ENCODE peak calls at places on chromosomes 13 and 19, in seven cellular contexts. E is brain microvascular endothelial cell; R is CD4-positive, alpha-beta T cell; S is OCI-LY7; L is endodermal cell; O is MM.1S; H is hepatocyte. P is an unnamed sample.

GRCh38 chr19:18683109-18683954 is at the start of gene CRTC1:
- DNase-seq in E (peak), S (peak), O (peak), R (peak), H (peak), L (peak), P (no peak)

GRCh38 chr19:40445945-40446784 is 2.0 kb upstream of the SERTAD3 start:
- DNase-seq in R (no peak), H (peak), S (no peak), E (no peak), L (peak), O (no peak), P (no peak)

GRCh38 chr19:10104665-10105221 is 1.4 kb upstream of the PPAN start:
- DNase-seq in L (no peak), H (no peak), O (no peak), S (peak), E (no peak), R (peak), P (no peak)

GRCh38 chr13:38045278-38046048 is 175.9 kb upstream of the TRPC4 start:
- DNase-seq in O (peak), H (peak), E (peak), L (peak), R (no peak), S (peak), P (no peak)

GRCh38 chr19:22832031-22832762 is at the start of gene ZNF723:
- DNase-seq in H (no peak), R (no peak), S (no peak), L (no peak), E (no peak), O (no peak), P (peak)

GRCh38 chr19:12695514-12695913 is 917 bp downstream of the FBXW9 start:
- DNase-seq in L (no peak), E (no peak), S (no peak), R (no peak), H (no peak), O (no peak), P (no peak)

GRCh38 chr19:47021536-47022139 is 2.0 kb downstream of the NPAS1 start:
- DNase-seq in L (peak), R (no peak), E (no peak), S (no peak), H (peak), O (no peak), P (no peak)

GRCh38 chr13:85236431-85236830 is 562.8 kb downstream of the SLITRK6 start:
- DNase-seq in E (peak), S (no peak), H (no peak), R (no peak), O (no peak), L (no peak), P (no peak)

GRCh38 chr19:56159009-56159501 is 16.8 kb upstream of the GALP start:
- DNase-seq in R (no peak), E (no peak), S (no peak), L (no peak), O (no peak), H (no peak), P (no peak)

GRCh38 chr19:46133101-46133627 is 8.7 kb upstream of the IGFL3 start:
- DNase-seq in E (peak), S (no peak), L (peak), R (no peak), O (no peak), H (peak), P (no peak)

GRCh38 chr19:18802354-18802753 is 11.2 kb upstream of the COMP start:
- DNase-seq in L (peak), O (no peak), R (no peak), S (peak), H (peak), E (no peak), P (no peak)

GRCh38 chr13:46321494-46322225 is 65.4 kb downstream of the RUBCNL start:
- DNase-seq in S (peak), E (peak), O (peak), L (peak), H (peak), R (peak), P (no peak)

GRCh38 chr19:12783226-12783848 is 7.9 kb upstream of the JUNB start:
- DNase-seq in L (peak), H (no peak), S (no peak), O (no peak), R (no peak), E (no peak), P (no peak)

GRCh38 chr13:105972306-105972721 is 563.1 kb downstream of the EFNB2 start:
- DNase-seq in S (no peak), L (no peak), R (no peak), H (peak), O (no peak), E (no peak), P (no peak)

GRCh38 chr19:38057954-38058690 is 151.1 kb downstream of the SIPA1L3 start:
- DNase-seq in O (no peak), H (peak), E (no peak), S (peak), L (peak), R (no peak), P (no peak)

DNA sequence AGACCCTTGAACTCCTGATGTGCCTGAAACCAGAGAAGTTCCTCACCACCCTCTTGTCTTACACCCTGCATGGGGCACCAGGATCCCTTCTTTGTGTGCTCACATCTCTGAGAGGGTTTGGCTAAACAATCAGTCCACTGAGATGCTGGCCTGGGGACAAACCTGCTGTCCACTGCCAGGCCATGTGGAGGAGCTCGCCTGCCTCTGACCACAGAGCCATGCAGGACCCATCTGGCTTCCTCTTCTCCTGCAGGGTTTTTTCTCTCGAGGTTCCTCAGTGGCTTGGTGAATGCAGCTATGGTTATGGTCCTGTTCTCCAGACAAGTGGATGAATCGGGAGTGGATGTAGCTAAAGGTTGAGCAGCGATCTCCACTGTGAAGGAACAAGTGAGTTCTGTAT is 49.1 kb upstream of the MEDAG start:
- DNase-seq in H (no peak), L (no peak), R (no peak), O (no peak), E (no peak), S (no peak), P (no peak)
- TF ChIP-seq CTCF in H (no peak), L (no peak), R (no peak), O (no peak), E (peak), S (no peak), P (peak)

DNA sequence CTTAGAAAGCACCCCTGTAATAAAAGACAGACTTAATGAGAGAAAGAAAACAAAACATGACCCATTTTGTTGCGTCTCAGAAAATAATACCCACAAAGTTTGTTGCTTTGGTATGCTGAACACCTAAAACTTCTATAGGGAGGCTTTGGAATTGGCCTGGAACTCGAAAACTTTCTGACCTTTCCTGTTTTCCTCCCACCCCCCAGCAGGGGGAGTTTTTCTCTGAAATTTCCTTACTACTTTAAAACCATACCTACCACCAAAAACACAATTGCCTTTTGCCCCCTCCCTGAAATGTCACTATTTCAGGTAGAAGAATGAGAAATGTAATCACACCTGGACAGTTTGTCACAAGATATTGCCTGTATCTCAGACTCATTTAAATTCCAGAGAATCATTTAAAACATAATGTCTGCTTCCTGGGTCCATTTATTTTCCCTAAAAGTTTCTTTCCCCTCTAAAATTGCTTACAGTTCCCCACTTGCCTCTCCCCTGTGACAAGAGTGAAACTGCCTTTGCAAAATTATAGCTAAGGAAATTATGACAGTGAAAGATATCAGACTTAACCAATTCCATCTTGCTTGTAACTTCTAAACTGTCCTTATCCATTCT is 2700.2 kb downstream of the PCDH9 start:
- DNase-seq in L (peak), S (peak), R (no peak), H (peak), E (no peak), O (no peak), P (no peak)
- TF ChIP-seq CTCF in L (peak), S (peak), R (peak), H (peak), E (peak), O (peak), P (peak)

GRCh38 chr13:110705826-110706569 is at the start of gene CARS2:
- DNase-seq in H (peak), E (peak), R (peak), O (peak), L (peak), S (peak), P (peak)
- TF ChIP-seq CTCF in H (no peak), E (peak), R (no peak), O (peak), L (peak), S (no peak), P (peak)

GRCh38 chr13:70795484-70795883 is 687.2 kb upstream of the KLHL1 start:
- DNase-seq in R (no peak), O (no peak), E (no peak), S (no peak), L (no peak), H (no peak), P (no peak)
- TF ChIP-seq CTCF in R (no peak), O (peak), E (no peak), S (no peak), L (peak), H (no peak), P (peak)

P was measured in chondrocyte.